ENCODE peak calls at places on chromosomes 6 and 20, in six cellular contexts. P, O, X, F, K and N are unnamed samples.

GRCh38 chr6:786946-787763 is 94.2 kb upstream of the EXOC2 start:
- DNase-seq in P (peak), O (peak), X (peak), F (peak), K (no peak), N (peak)

GRCh38 chr6:136526196-136526930 is 23.9 kb downstream of the MAP7 start:
- DNase-seq in P (peak), O (peak), X (peak), F (no peak), K (no peak), N (peak)

GRCh38 chr20:23287366-23288190 is 63.0 kb upstream of the NXT1 start:
- DNase-seq in P (no peak), O (no peak), X (no peak), F (no peak), K (no peak), N (no peak)

GRCh38 chr6:144365176-144365710 is 80.1 kb downstream of the UTRN start:
- DNase-seq in P (peak), O (no peak), X (no peak), F (no peak), K (no peak), N (no peak)

GRCh38 chr6:10269814-10270472 is 144.9 kb downstream of the TFAP2A start:
- DNase-seq in P (no peak), O (peak), X (peak), F (no peak), K (no peak), N (no peak)

GRCh38 chr6:123189805-123190204 is 193.8 kb downstream of the CLVS2 start:
- DNase-seq in P (no peak), O (no peak), X (no peak), F (no peak), K (no peak), N (no peak)

GRCh38 chr6:21556968-21557721 is 36.4 kb upstream of the SOX4 start:
- DNase-seq in P (no peak), O (no peak), X (no peak), F (no peak), K (no peak), N (no peak)

GRCh38 chr20:57660510-57661199 is 40.4 kb upstream of the ZBP1 start:
- DNase-seq in P (no peak), O (no peak), X (no peak), F (no peak), K (no peak), N (no peak)

GRCh38 chr20:59165794-59166709 is 2.4 kb downstream of the ZNF831 start:
- DNase-seq in P (no peak), O (no peak), X (no peak), F (no peak), K (no peak), N (no peak)

GRCh38 chr20:6924681-6925080 is 157.2 kb downstream of the BMP2 start:
- DNase-seq in P (no peak), O (no peak), X (no peak), F (no peak), K (no peak), N (no peak)

GRCh38 chr6:71124340-71124739 is 164.3 kb upstream of the OGFRL1 start:
- DNase-seq in P (no peak), O (no peak), X (no peak), F (no peak), K (no peak), N (no peak)

GRCh38 chr6:78607188-78607587 is 260.2 kb upstream of the IRAK1BP1 start:
- DNase-seq in P (peak), O (no peak), X (no peak), F (no peak), K (no peak), N (no peak)

GRCh38 chr20:3326779-3327521 is 80.5 kb downstream of the DNAAF9 start:
- DNase-seq in P (no peak), O (no peak), X (no peak), F (no peak), K (no peak), N (no peak)

GRCh38 chr6:13526718-13527668 is 39.6 kb upstream of the GFOD1 start:
- DNase-seq in P (no peak), O (no peak), X (no peak), F (no peak), K (peak), N (no peak)

GRCh38 chr6:12890171-12890790 is 173.7 kb downstream of the PHACTR1 start:
- DNase-seq in P (no peak), O (no peak), X (peak), F (peak), K (no peak), N (no peak)

GRCh38 chr6:18155864-18156396 is 708 bp downstream of the KDM1B start:
- DNase-seq in P (peak), O (peak), X (peak), F (peak), K (peak), N (peak)

GRCh38 chr6:116410945-116411623 is 40.3 kb downstream of the DSE start:
- DNase-seq in P (peak), O (no peak), X (no peak), F (no peak), K (no peak), N (no peak)

GRCh38 chr6:25972902-25973301 is 10.3 kb downstream of the TRIM38 start:
- DNase-seq in P (no peak), O (no peak), X (no peak), F (no peak), K (no peak), N (no peak)

GRCh38 chr6:12570461-12571030 is 146.0 kb upstream of the PHACTR1 start:
- DNase-seq in P (peak), O (no peak), X (no peak), F (no peak), K (no peak), N (no peak)

GRCh38 chr6:149939909-149940672 is 1.7 kb upstream of the ULBP2 start:
- DNase-seq in P (no peak), O (no peak), X (no peak), F (no peak), K (no peak), N (no peak)

GRCh38 chr6:8014947-8015346 is 49.2 kb downstream of the BLOC1S5 start:
- DNase-seq in P (peak), O (no peak), X (peak), F (no peak), K (no peak), N (no peak)

GRCh38 chr6:109428889-109429477 is 11.4 kb downstream of the PPIL6 start:
- DNase-seq in P (peak), O (no peak), X (no peak), F (no peak), K (no peak), N (no peak)

GRCh38 chr6:156279306-156279969 is 497.7 kb upstream of the ARID1B start:
- DNase-seq in P (no peak), O (no peak), X (no peak), F (no peak), K (peak), N (no peak)

GRCh38 chr6:14524319-14524718 is 406.7 kb downstream of the CD83 start:
- DNase-seq in P (peak), O (no peak), X (no peak), F (no peak), K (no peak), N (no peak)

GRCh38 chr20:51447765-51448148 is 94.8 kb downstream of the NFATC2 start:
- DNase-seq in P (no peak), O (no peak), X (no peak), F (no peak), K (no peak), N (no peak)

GRCh38 chr6:137823826-137824501 is 43.1 kb upstream of the TNFAIP3 start:
- DNase-seq in P (peak), O (no peak), X (no peak), F (peak), K (no peak), N (no peak)

GRCh38 chr6:53728570-53729194 is 63.1 kb upstream of the KLHL31 start:
- DNase-seq in P (peak), O (peak), X (peak), F (peak), K (no peak), N (peak)

GRCh38 chr6:133301739-133302138 is 60.6 kb downstream of the EYA4 start:
- DNase-seq in P (no peak), O (no peak), X (no peak), F (no peak), K (no peak), N (no peak)

GRCh38 chr6:112920994-112921393 is 573.9 kb downstream of the RFPL4B start:
- DNase-seq in P (no peak), O (no peak), X (no peak), F (no peak), K (no peak), N (no peak)

GRCh38 chr20:44234566-44235317 is 12.4 kb upstream of the GDAP1L1 start:
- DNase-seq in P (no peak), O (no peak), X (no peak), F (no peak), K (no peak), N (no peak)

GRCh38 chr6:169528755-169529154 is 173.1 kb downstream of the WDR27 start:
- DNase-seq in P (no peak), O (no peak), X (no peak), F (no peak), K (no peak), N (no peak)

GRCh38 chr6:1497593-1498105 is 108.3 kb downstream of the FOXF2 start:
- DNase-seq in P (no peak), O (no peak), X (no peak), F (no peak), K (no peak), N (no peak)

GRCh38 chr6:56091159-56091869 is 156.1 kb downstream of the COL21A1 start:
- DNase-seq in P (peak), O (no peak), X (peak), F (no peak), K (no peak), N (no peak)

GRCh38 chr6:136890986-136891385 is 31.1 kb upstream of the SLC35D3 start:
- DNase-seq in P (peak), O (no peak), X (no peak), F (no peak), K (no peak), N (no peak)

GRCh38 chr6:34393191-34393967 is 910 bp upstream of the NUDT3 start:
- DNase-seq in P (no peak), O (no peak), X (no peak), F (no peak), K (no peak), N (no peak)

GRCh38 chr6:85641916-85642773 is 541 bp downstream of the SYNCRIP start:
- DNase-seq in P (peak), O (no peak), X (peak), F (peak), K (no peak), N (peak)
- TF ChIP-seq BHLHE40 in P (no peak), O (no peak), X (no peak), F (no peak), K (peak), N (no peak)

GRCh38 chr20:836188-836587 is 2.7 kb downstream of the FAM110A start:
- DNase-seq in P (no peak), O (no peak), X (no peak), F (no peak), K (no peak), N (no peak)
- TF ChIP-seq BHLHE40 in P (no peak), O (no peak), X (no peak), F (no peak), K (no peak), N (no peak)

GRCh38 chr6:16059496-16059895 is 69.4 kb upstream of the MYLIP start:
- DNase-seq in P (no peak), O (no peak), X (no peak), F (no peak), K (no peak), N (no peak)
- TF ChIP-seq BHLHE40 in P (no peak), O (no peak), X (no peak), F (no peak), K (no peak), N (no peak)

DNA sequence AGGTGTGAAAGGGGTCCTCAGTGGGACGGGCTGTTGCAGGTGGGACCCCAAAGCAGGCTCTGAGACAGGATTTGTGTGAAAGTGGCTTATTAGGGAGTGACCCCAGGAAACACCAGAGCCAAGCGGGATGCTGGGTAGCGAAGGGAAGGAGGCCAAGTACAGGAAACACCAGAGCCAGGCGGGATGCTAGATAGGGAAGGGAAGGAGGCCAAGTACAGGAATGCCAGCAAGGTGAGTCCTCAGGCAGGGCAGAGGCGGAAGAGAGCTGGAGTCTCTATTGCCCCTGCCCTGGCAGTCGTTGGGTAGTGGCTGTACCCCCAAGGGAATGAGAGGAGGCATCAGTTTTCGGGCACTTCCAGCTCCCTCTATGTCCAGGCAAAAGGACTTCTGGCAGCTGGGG is 30.5 kb upstream of the TGM2 start:
- DNase-seq in P (no peak), O (no peak), X (no peak), F (no peak), K (no peak), N (no peak)
- TF ChIP-seq BHLHE40 in P (no peak), O (no peak), X (no peak), F (no peak), K (no peak), N (no peak)